ENCODE peak calls at places on chromosomes 3 and 15, in seven cellular contexts. One of them, this sample, is unnamed.

GRCh38 chr3:51389423-51390183 is 1.5 kb upstream of the RBM15B start:
- DNase-seq in DND-41: peak; percentile 72
- DNase-seq in astrocyte of the spinal cord: peak; percentile 47
- DNase-seq in dorsolateral prefrontal cortex: peak; percentile 52
- DNase-seq in breast epithelium: no peak
- DNase-seq in HepG2: peak; percentile 42
- DNase-seq in upper lobe of left lung: peak; percentile 62
- DNase-seq in this sample: peak; percentile 11

GRCh38 chr15:63870403-63871209 is 36.9 kb upstream of the HERC1 start:
- DNase-seq in DND-41: no peak
- DNase-seq in astrocyte of the spinal cord: peak; percentile 79
- DNase-seq in dorsolateral prefrontal cortex: no peak
- DNase-seq in breast epithelium: no peak
- DNase-seq in HepG2: peak; percentile 61
- DNase-seq in upper lobe of left lung: no peak
- DNase-seq in this sample: peak; percentile 79

GRCh38 chr3:66456711-66457173 is 44.1 kb downstream of the LRIG1 start:
- DNase-seq in DND-41: peak; percentile 9
- DNase-seq in astrocyte of the spinal cord: peak; percentile 76
- DNase-seq in dorsolateral prefrontal cortex: peak; percentile 60
- DNase-seq in breast epithelium: no peak
- DNase-seq in HepG2: no peak
- DNase-seq in upper lobe of left lung: no peak
- DNase-seq in this sample: peak; percentile 66

GRCh38 chr3:135629696-135630408 is 335.7 kb upstream of the PPP2R3A start:
- DNase-seq in DND-41: no peak
- DNase-seq in astrocyte of the spinal cord: no peak
- DNase-seq in dorsolateral prefrontal cortex: no peak
- DNase-seq in breast epithelium: no peak
- DNase-seq in HepG2: no peak
- DNase-seq in upper lobe of left lung: no peak
- DNase-seq in this sample: no peak

GRCh38 chr3:102488316-102488715 is 53.5 kb downstream of the ZPLD1 start:
- DNase-seq in DND-41: no peak
- DNase-seq in astrocyte of the spinal cord: no peak
- DNase-seq in dorsolateral prefrontal cortex: no peak
- DNase-seq in breast epithelium: no peak
- DNase-seq in HepG2: no peak
- DNase-seq in upper lobe of left lung: no peak
- DNase-seq in this sample: no peak

GRCh38 chr3:127417709-127418559 is 130.1 kb upstream of the PRR20G start:
- DNase-seq in DND-41: no peak
- DNase-seq in astrocyte of the spinal cord: no peak
- DNase-seq in dorsolateral prefrontal cortex: no peak
- DNase-seq in breast epithelium: no peak
- DNase-seq in HepG2: no peak
- DNase-seq in upper lobe of left lung: no peak
- DNase-seq in this sample: no peak

GRCh38 chr3:151440940-151441339 is 19.9 kb downstream of the IGSF10 start:
- DNase-seq in DND-41: no peak
- DNase-seq in astrocyte of the spinal cord: no peak
- DNase-seq in dorsolateral prefrontal cortex: no peak
- DNase-seq in breast epithelium: no peak
- DNase-seq in HepG2: no peak
- DNase-seq in upper lobe of left lung: no peak
- DNase-seq in this sample: no peak

GRCh38 chr15:39850436-39850835 is 67.8 kb upstream of the FSIP1 start:
- DNase-seq in DND-41: no peak
- DNase-seq in astrocyte of the spinal cord: no peak
- DNase-seq in dorsolateral prefrontal cortex: no peak
- DNase-seq in breast epithelium: no peak
- DNase-seq in HepG2: no peak
- DNase-seq in upper lobe of left lung: no peak
- DNase-seq in this sample: no peak

GRCh38 chr3:32175607-32176197 is 62.8 kb upstream of the CMTM8 start:
- DNase-seq in DND-41: peak; percentile 64
- DNase-seq in astrocyte of the spinal cord: peak; percentile 65
- DNase-seq in dorsolateral prefrontal cortex: no peak
- DNase-seq in breast epithelium: no peak
- DNase-seq in HepG2: peak; percentile 60
- DNase-seq in upper lobe of left lung: peak; percentile 30
- DNase-seq in this sample: peak; percentile 44

GRCh38 chr3:189652042-189652441 is 20.9 kb downstream of the TP63 start:
- DNase-seq in DND-41: peak; percentile 12
- DNase-seq in astrocyte of the spinal cord: no peak
- DNase-seq in dorsolateral prefrontal cortex: no peak
- DNase-seq in breast epithelium: no peak
- DNase-seq in HepG2: peak; percentile 4
- DNase-seq in upper lobe of left lung: no peak
- DNase-seq in this sample: no peak

GRCh38 chr3:79954756-79955155 is 187.0 kb upstream of the ROBO1 start:
- DNase-seq in DND-41: no peak
- DNase-seq in astrocyte of the spinal cord: no peak
- DNase-seq in dorsolateral prefrontal cortex: no peak
- DNase-seq in breast epithelium: no peak
- DNase-seq in HepG2: no peak
- DNase-seq in upper lobe of left lung: no peak
- DNase-seq in this sample: no peak

GRCh38 chr15:50181206-50181982 is 602 bp upstream of the SLC27A2 start:
- DNase-seq in DND-41: no peak
- DNase-seq in astrocyte of the spinal cord: no peak
- DNase-seq in dorsolateral prefrontal cortex: no peak
- DNase-seq in breast epithelium: no peak
- DNase-seq in HepG2: no peak
- DNase-seq in upper lobe of left lung: no peak
- DNase-seq in this sample: no peak

GRCh38 chr15:67198157-67198754 is 56.2 kb downstream of the AAGAB start:
- DNase-seq in DND-41: no peak
- DNase-seq in astrocyte of the spinal cord: no peak
- DNase-seq in dorsolateral prefrontal cortex: no peak
- DNase-seq in breast epithelium: no peak
- DNase-seq in HepG2: no peak
- DNase-seq in upper lobe of left lung: no peak
- DNase-seq in this sample: no peak

GRCh38 chr3:182233957-182234356 is 522.2 kb downstream of the SOX2 start:
- DNase-seq in DND-41: no peak
- DNase-seq in astrocyte of the spinal cord: no peak
- DNase-seq in dorsolateral prefrontal cortex: no peak
- DNase-seq in breast epithelium: no peak
- DNase-seq in HepG2: peak; percentile 61
- DNase-seq in upper lobe of left lung: no peak
- DNase-seq in this sample: no peak

GRCh38 chr15:35723120-35723707 is 177.2 kb upstream of the DPH6 start:
- DNase-seq in DND-41: no peak
- DNase-seq in astrocyte of the spinal cord: no peak
- DNase-seq in dorsolateral prefrontal cortex: no peak
- DNase-seq in breast epithelium: no peak
- DNase-seq in HepG2: no peak
- DNase-seq in upper lobe of left lung: no peak
- DNase-seq in this sample: no peak

GRCh38 chr15:78438595-78439285 is 724 bp downstream of the IREB2 start:
- DNase-seq in DND-41: peak; percentile 51
- DNase-seq in astrocyte of the spinal cord: peak; percentile 36
- DNase-seq in dorsolateral prefrontal cortex: no peak
- DNase-seq in breast epithelium: no peak
- DNase-seq in HepG2: peak; percentile 60
- DNase-seq in upper lobe of left lung: peak; percentile 31
- DNase-seq in this sample: no peak
- TF ChIP-seq CTCF in DND-41: peak; percentile 44
- TF ChIP-seq CTCF in astrocyte of the spinal cord: peak; percentile 50
- TF ChIP-seq CTCF in dorsolateral prefrontal cortex: no peak
- TF ChIP-seq CTCF in breast epithelium: no peak
- TF ChIP-seq CTCF in HepG2: peak; percentile 39
- TF ChIP-seq CTCF in upper lobe of left lung: no peak
- TF ChIP-seq CTCF in this sample: peak; percentile 49

DNA sequence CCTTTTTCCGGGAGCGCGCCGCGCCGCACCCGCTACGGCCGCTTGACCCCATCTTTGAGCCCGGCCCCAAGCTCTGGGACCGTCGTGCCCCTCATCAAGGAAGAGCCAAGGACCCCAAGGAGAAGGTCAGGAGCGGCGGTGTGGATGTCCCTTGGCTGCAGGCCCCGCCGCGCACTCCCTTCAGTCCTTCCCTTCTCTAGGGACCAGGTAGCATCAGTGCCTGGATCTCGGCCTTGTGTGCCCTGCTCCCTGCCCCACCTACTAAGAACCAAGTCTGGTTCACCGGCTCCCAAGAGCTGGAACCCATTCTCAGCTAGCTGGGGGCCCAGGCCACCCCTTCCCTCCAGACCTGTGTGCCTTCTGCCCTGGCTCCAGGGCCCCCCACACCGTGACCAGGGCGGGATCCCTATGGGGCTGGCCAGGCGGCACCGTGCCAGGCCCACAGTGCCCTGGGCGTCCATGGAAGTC is 69.3 kb upstream of the CGNL1 start:
- DNase-seq in DND-41: no peak
- DNase-seq in astrocyte of the spinal cord: no peak
- DNase-seq in dorsolateral prefrontal cortex: no peak
- DNase-seq in breast epithelium: no peak
- DNase-seq in HepG2: no peak
- DNase-seq in upper lobe of left lung: no peak
- DNase-seq in this sample: no peak
- H3K4me3 ChIP-seq in DND-41: no peak overlapping the region
- H3K4me3 ChIP-seq in astrocyte of the spinal cord: peak overlapping the region; percentile 36
- H3K4me3 ChIP-seq in dorsolateral prefrontal cortex: peak overlapping the region; percentile 72
- H3K4me3 ChIP-seq in breast epithelium: peak overlapping the region; percentile 75
- H3K4me3 ChIP-seq in HepG2: no peak overlapping the region
- H3K4me3 ChIP-seq in upper lobe of left lung: peak overlapping the region; percentile 50
- H3K4me3 ChIP-seq in this sample: peak overlapping the region; percentile 42

GRCh38 chr3:39468108-39468436 is 592 bp downstream of the MOBP start:
- DNase-seq in DND-41: no peak
- DNase-seq in astrocyte of the spinal cord: no peak
- DNase-seq in dorsolateral prefrontal cortex: no peak
- DNase-seq in breast epithelium: no peak
- DNase-seq in HepG2: no peak
- DNase-seq in upper lobe of left lung: no peak
- DNase-seq in this sample: no peak
- TF ChIP-seq CTCF in DND-41: no peak
- TF ChIP-seq CTCF in astrocyte of the spinal cord: no peak
- TF ChIP-seq CTCF in dorsolateral prefrontal cortex: peak; percentile 44
- TF ChIP-seq CTCF in breast epithelium: no peak
- TF ChIP-seq CTCF in HepG2: no peak
- TF ChIP-seq CTCF in upper lobe of left lung: no peak
- TF ChIP-seq CTCF in this sample: no peak

GRCh38 chr3:105851176-105851575 is 17.6 kb downstream of the CBLB start:
- DNase-seq in DND-41: no peak
- DNase-seq in astrocyte of the spinal cord: no peak
- DNase-seq in dorsolateral prefrontal cortex: no peak
- DNase-seq in breast epithelium: no peak
- DNase-seq in HepG2: no peak
- DNase-seq in upper lobe of left lung: no peak
- DNase-seq in this sample: no peak
- H3K4me3 ChIP-seq in DND-41: no peak overlapping the region
- H3K4me3 ChIP-seq in astrocyte of the spinal cord: no peak overlapping the region
- H3K4me3 ChIP-seq in dorsolateral prefrontal cortex: no peak overlapping the region
- H3K4me3 ChIP-seq in breast epithelium: no peak overlapping the region
- H3K4me3 ChIP-seq in HepG2: no peak overlapping the region
- H3K4me3 ChIP-seq in upper lobe of left lung: no peak overlapping the region
- H3K4me3 ChIP-seq in this sample: no peak overlapping the region

DNA sequence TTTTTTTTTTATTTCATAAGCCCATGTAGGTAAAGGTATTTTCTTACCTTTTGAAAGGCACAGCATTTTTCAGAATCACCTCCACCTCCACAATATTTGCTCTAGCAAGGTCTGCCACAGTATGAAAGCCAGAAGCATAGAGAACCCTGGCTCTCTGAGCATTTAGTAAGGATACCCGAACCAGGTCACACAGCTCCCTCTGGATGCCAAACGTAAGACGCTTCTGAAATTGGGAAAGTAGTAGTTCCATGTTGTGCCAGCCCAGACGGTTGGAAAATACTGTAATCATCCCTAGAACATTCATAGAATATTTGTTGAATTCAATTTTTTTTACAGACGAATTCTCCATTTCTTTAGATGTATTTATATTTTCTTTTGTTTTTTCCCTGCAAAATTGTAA is 52.4 kb downstream of the POLQ start:
- DNase-seq in DND-41: no peak
- DNase-seq in astrocyte of the spinal cord: no peak
- DNase-seq in dorsolateral prefrontal cortex: no peak
- DNase-seq in breast epithelium: no peak
- DNase-seq in HepG2: no peak
- DNase-seq in upper lobe of left lung: no peak
- DNase-seq in this sample: no peak
- TF ChIP-seq CTCF in DND-41: no peak
- TF ChIP-seq CTCF in astrocyte of the spinal cord: peak; percentile 23
- TF ChIP-seq CTCF in dorsolateral prefrontal cortex: no peak
- TF ChIP-seq CTCF in breast epithelium: no peak
- TF ChIP-seq CTCF in HepG2: no peak
- TF ChIP-seq CTCF in upper lobe of left lung: no peak
- TF ChIP-seq CTCF in this sample: peak; percentile 33

GRCh38 chr15:41337047-41337446 is 4.4 kb downstream of the NUSAP1 start:
- DNase-seq in DND-41: no peak
- DNase-seq in astrocyte of the spinal cord: no peak
- DNase-seq in dorsolateral prefrontal cortex: no peak
- DNase-seq in breast epithelium: no peak
- DNase-seq in HepG2: no peak
- DNase-seq in upper lobe of left lung: no peak
- DNase-seq in this sample: no peak

GRCh38 chr15:41331833-41332787 is at the start of gene OIP5:
- DNase-seq in DND-41: peak; percentile 99
- DNase-seq in astrocyte of the spinal cord: peak; percentile 100
- DNase-seq in dorsolateral prefrontal cortex: peak; percentile 95
- DNase-seq in breast epithelium: peak; percentile 96
- DNase-seq in HepG2: peak; percentile 99
- DNase-seq in upper lobe of left lung: peak; percentile 99
- DNase-seq in this sample: peak; percentile 100

GRCh38 chr15:41332788-41333527 is at the start of gene NUSAP1:
- DNase-seq in DND-41: no peak
- DNase-seq in astrocyte of the spinal cord: no peak
- DNase-seq in dorsolateral prefrontal cortex: no peak
- DNase-seq in breast epithelium: no peak
- DNase-seq in HepG2: peak; percentile 38
- DNase-seq in upper lobe of left lung: no peak
- DNase-seq in this sample: no peak

GRCh38 chr15:41336549-41336948 is 3.9 kb downstream of the NUSAP1 start:
- DNase-seq in DND-41: no peak
- DNase-seq in astrocyte of the spinal cord: no peak
- DNase-seq in dorsolateral prefrontal cortex: no peak
- DNase-seq in breast epithelium: no peak
- DNase-seq in HepG2: no peak
- DNase-seq in upper lobe of left lung: no peak
- DNase-seq in this sample: no peak

DNA sequence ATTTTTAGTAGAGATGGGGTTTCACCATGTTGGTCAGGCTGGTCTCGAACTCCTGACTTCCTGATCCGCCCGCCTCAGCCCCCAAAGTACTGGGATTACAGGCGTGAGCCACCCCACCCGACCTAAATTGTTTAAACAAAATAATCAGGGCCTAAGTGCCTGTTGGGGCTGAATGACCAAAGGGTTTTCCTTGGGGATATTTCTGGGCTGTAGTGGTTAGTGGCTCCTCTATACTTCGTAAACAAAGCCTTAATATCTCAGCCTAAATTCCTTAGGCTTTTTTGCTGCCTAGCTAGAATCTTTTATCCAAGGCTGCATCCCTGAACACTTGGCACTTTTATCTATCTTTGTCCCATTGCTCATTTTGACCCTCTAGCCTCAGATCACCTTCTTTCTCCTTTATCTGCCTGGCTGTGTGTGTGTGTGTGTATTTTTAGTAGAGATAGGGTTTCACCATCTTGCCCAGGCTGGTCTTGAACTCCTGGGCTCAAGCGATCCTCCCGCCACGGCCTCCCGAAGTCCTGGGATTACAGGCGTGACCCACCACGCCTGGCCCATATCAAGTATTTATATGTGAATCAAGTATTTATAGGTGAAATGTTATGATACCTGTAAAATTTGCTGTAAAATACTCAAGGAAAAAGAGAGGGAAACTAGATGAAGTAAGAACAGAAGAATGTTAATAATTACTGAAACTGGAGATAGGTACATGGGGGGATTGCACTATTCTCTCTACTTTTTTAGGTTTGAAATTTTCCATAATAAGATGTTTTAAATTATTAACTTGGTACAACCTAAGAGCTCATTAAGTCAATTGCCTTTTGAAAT is 1.8 kb downstream of the NUSAP1 start:
- DNase-seq in DND-41: no peak
- DNase-seq in astrocyte of the spinal cord: no peak
- DNase-seq in dorsolateral prefrontal cortex: no peak
- DNase-seq in breast epithelium: no peak
- DNase-seq in HepG2: no peak
- DNase-seq in upper lobe of left lung: no peak
- DNase-seq in this sample: no peak
- H3K4me3 ChIP-seq in DND-41: peak overlapping the region; percentile 73
- H3K4me3 ChIP-seq in astrocyte of the spinal cord: peak overlapping the region; percentile 22
- H3K4me3 ChIP-seq in dorsolateral prefrontal cortex: no peak overlapping the region
- H3K4me3 ChIP-seq in breast epithelium: no peak overlapping the region
- H3K4me3 ChIP-seq in HepG2: peak overlapping the region; percentile 74
- H3K4me3 ChIP-seq in upper lobe of left lung: no peak overlapping the region
- H3K4me3 ChIP-seq in this sample: peak overlapping the region; percentile 98

This sample was measured in astrocyte of the cerebellum.